ENCODE peak calls at places on chromosomes 7 and 10, in four cellular contexts. One of them, this sample, is unnamed.
A peak's percentile ranks its signal among the peaks of the same experiment; 100 is the strongest.

GRCh38 chr10:120749032-120749431 is 102.1 kb upstream of the WDR11 start:
- DNase-seq in H9: no peak
- DNase-seq in IMR-90: no peak
- DNase-seq in mesenchymal stem cell: no peak
- DNase-seq in this sample: no peak

GRCh38 chr10:88389456-88389855 is 193.7 kb downstream of the RNLS start:
- DNase-seq in mesenchymal stem cell: peak; percentile 69
- DNase-seq in IMR-90: peak; percentile 73
- DNase-seq in H9: no peak
- DNase-seq in this sample: peak; percentile 55

GRCh38 chr7:159088016-159088865 is 56.4 kb downstream of the VIPR2 start:
- DNase-seq in IMR-90: no peak
- DNase-seq in mesenchymal stem cell: no peak
- DNase-seq in H9: peak; percentile 18
- DNase-seq in this sample: peak; percentile 61

GRCh38 chr10:107442035-107442505 is 277.6 kb upstream of the SORCS1 start:
- DNase-seq in H9: no peak
- DNase-seq in IMR-90: peak; percentile 41
- DNase-seq in mesenchymal stem cell: peak; percentile 68
- DNase-seq in this sample: no peak

GRCh38 chr7:119545118-119545517 is 727.9 kb upstream of the KCND2 start:
- DNase-seq in H9: no peak
- DNase-seq in mesenchymal stem cell: peak; percentile 22
- DNase-seq in IMR-90: peak; percentile 26
- DNase-seq in this sample: no peak

GRCh38 chr7:79340212-79340611 is 113.3 kb downstream of the MAGI2 start:
- DNase-seq in mesenchymal stem cell: no peak
- DNase-seq in IMR-90: peak; percentile 23
- DNase-seq in H9: no peak
- DNase-seq in this sample: no peak

GRCh38 chr7:91683823-91684222 is 196.7 kb downstream of the MTERF1 start:
- DNase-seq in IMR-90: peak; percentile 22
- DNase-seq in mesenchymal stem cell: peak; percentile 43
- DNase-seq in H9: no peak
- DNase-seq in this sample: no peak

GRCh38 chr7:158588085-158588877 is 658 bp upstream of the PTPRN2 start:
- DNase-seq in mesenchymal stem cell: no peak
- DNase-seq in H9: no peak
- DNase-seq in IMR-90: no peak
- DNase-seq in this sample: no peak

GRCh38 chr7:30329706-30330105 is 45.3 kb downstream of the ZNRF2 start:
- DNase-seq in mesenchymal stem cell: no peak
- DNase-seq in IMR-90: no peak
- DNase-seq in H9: no peak
- DNase-seq in this sample: no peak

GRCh38 chr7:112986256-112987031 is 100.2 kb downstream of the GPR85 start:
- DNase-seq in H9: no peak
- DNase-seq in IMR-90: peak; percentile 59
- DNase-seq in mesenchymal stem cell: peak; percentile 53
- DNase-seq in this sample: peak; percentile 25

GRCh38 chr7:1859266-1860035 is 189.4 kb downstream of the ELFN1 start:
- DNase-seq in mesenchymal stem cell: no peak
- DNase-seq in IMR-90: no peak
- DNase-seq in H9: no peak
- DNase-seq in this sample: no peak

GRCh38 chr10:80429521-80429966 is 21.2 kb downstream of the PRXL2A start:
- DNase-seq in mesenchymal stem cell: no peak
- DNase-seq in H9: no peak
- DNase-seq in IMR-90: no peak
- DNase-seq in this sample: peak; percentile 62

GRCh38 chr10:122419016-122419415 is 35.4 kb upstream of the ARMS2 start:
- DNase-seq in H9: no peak
- DNase-seq in mesenchymal stem cell: no peak
- DNase-seq in IMR-90: no peak
- DNase-seq in this sample: no peak

GRCh38 chr7:50342616-50343114 is 38.1 kb downstream of the IKZF1 start:
- DNase-seq in mesenchymal stem cell: no peak
- DNase-seq in H9: no peak
- DNase-seq in IMR-90: no peak
- DNase-seq in this sample: no peak

GRCh38 chr10:4254101-4254994 is 469.3 kb upstream of the KLF6 start:
- DNase-seq in IMR-90: peak; percentile 99
- DNase-seq in H9: no peak
- DNase-seq in mesenchymal stem cell: peak; percentile 83
- DNase-seq in this sample: no peak

GRCh38 chr10:308572-309085 is 173.4 kb downstream of the ZMYND11 start:
- DNase-seq in IMR-90: no peak
- DNase-seq in mesenchymal stem cell: no peak
- DNase-seq in H9: no peak
- DNase-seq in this sample: peak; percentile 87

GRCh38 chr10:17428096-17428615 is 26.2 kb downstream of the ST8SIA6 start:
- DNase-seq in IMR-90: no peak
- DNase-seq in mesenchymal stem cell: no peak
- DNase-seq in H9: no peak
- DNase-seq in this sample: no peak
- H2BK5ac ChIP-seq in IMR-90: no peak overlapping the region
- H2BK5ac ChIP-seq in mesenchymal stem cell: no peak overlapping the region
- H2BK5ac ChIP-seq in H9: no peak overlapping the region
- H2BK5ac ChIP-seq in this sample: no peak overlapping the region

GRCh38 chr10:132422931-132423813 is 26.2 kb downstream of the PWWP2B start:
- DNase-seq in IMR-90: no peak
- DNase-seq in H9: no peak
- DNase-seq in mesenchymal stem cell: peak; percentile 39
- DNase-seq in this sample: no peak

GRCh38 chr10:132427071-132427771 is 30.2 kb downstream of the PWWP2B start:
- DNase-seq in H9: no peak
- DNase-seq in IMR-90: no peak
- DNase-seq in mesenchymal stem cell: no peak
- DNase-seq in this sample: no peak

GRCh38 chr10:132423966-132424847 is 27.2 kb downstream of the PWWP2B start:
- DNase-seq in H9: no peak
- DNase-seq in IMR-90: no peak
- DNase-seq in mesenchymal stem cell: no peak
- DNase-seq in this sample: no peak

GRCh38 chr10:132427939-132428367 is 31.0 kb downstream of the PWWP2B start:
- DNase-seq in mesenchymal stem cell: no peak
- DNase-seq in H9: no peak
- DNase-seq in IMR-90: no peak
- DNase-seq in this sample: no peak

DNA sequence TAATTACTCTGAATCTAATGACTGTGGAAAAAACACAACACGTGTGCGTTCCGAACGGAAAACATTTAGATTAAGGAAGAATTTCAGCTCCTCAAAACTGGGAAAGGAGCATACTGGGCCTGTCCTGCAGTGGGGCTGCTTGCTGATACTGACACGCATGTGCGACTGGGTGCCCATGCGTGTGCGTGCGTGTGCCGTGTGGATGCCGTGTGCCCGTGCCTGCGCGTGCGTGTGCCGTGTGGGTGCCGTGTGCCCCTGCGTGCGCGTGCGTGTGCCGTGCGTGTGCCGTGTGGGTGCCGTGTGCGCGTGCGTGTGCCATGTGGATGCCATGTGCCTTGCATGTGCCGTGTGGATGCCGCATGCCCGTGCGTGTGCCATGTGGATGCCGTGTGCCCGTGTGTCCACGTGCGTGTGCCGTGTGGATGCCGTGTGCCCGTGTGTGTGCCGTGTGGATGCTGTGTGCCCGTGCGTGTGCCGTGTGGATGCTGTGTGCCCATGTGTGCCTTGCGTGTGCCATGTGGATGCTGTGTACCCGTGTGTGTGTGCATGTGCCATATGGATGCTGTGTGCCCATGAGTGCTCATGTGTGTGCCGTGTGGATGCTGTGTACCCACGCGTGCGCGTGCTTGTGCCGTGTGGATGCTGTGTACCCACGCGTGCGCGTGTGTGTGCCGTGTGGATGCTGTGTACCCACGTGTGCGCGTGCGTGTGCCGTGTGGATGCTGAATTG is 28.2 kb downstream of the PWWP2B start:
- DNase-seq in H9: no peak
- DNase-seq in mesenchymal stem cell: no peak
- DNase-seq in IMR-90: no peak
- DNase-seq in this sample: no peak
- H2BK5ac ChIP-seq in H9: no peak overlapping the region
- H2BK5ac ChIP-seq in mesenchymal stem cell: no peak overlapping the region
- H2BK5ac ChIP-seq in IMR-90: no peak overlapping the region
- H2BK5ac ChIP-seq in this sample: no peak overlapping the region

GRCh38 chr7:95180-95862 is 97.0 kb upstream of the FAM20C start:
- DNase-seq in mesenchymal stem cell: no peak
- DNase-seq in IMR-90: peak; percentile 77
- DNase-seq in H9: no peak
- DNase-seq in this sample: no peak
- H2BK5ac ChIP-seq in mesenchymal stem cell: no peak overlapping the region
- H2BK5ac ChIP-seq in IMR-90: peak overlapping the region; percentile 71
- H2BK5ac ChIP-seq in H9: no peak overlapping the region
- H2BK5ac ChIP-seq in this sample: no peak overlapping the region

GRCh38 chr10:110002801-110003523 is 4.8 kb upstream of the ADD3 start:
- DNase-seq in H9: no peak
- DNase-seq in IMR-90: no peak
- DNase-seq in mesenchymal stem cell: no peak
- DNase-seq in this sample: peak; percentile 42
- H2BK5ac ChIP-seq in H9: no peak overlapping the region
- H2BK5ac ChIP-seq in IMR-90: no peak overlapping the region
- H2BK5ac ChIP-seq in mesenchymal stem cell: no peak overlapping the region
- H2BK5ac ChIP-seq in this sample: no peak overlapping the region